ENCODE peak calls at places on chromosomes 6 and 20, in four cellular contexts. S is K562, X is upper lobe of left lung, J is HCT116. O is an unnamed sample.

GRCh38 chr6:34580707-34581560 is 24.8 kb upstream of the SPDEF start:
- ATAC-seq in J (no peak), X (no peak), S (no peak), O (no peak)

GRCh38 chr20:47795214-47795667 is 10.0 kb upstream of the SULF2 start:
- ATAC-seq in X (no peak), S (no peak), J (peak), O (peak)

GRCh38 chr6:91155129-91155528 is 568.3 kb upstream of the MAP3K7 start:
- ATAC-seq in S (no peak), X (no peak), J (no peak), O (no peak)

GRCh38 chr6:111841822-111842221 is 31.4 kb downstream of the FYN start:
- ATAC-seq in J (no peak), X (peak), S (no peak), O (no peak)

GRCh38 chr20:34931771-34932170 is 23.8 kb downstream of the GSS start:
- ATAC-seq in J (no peak), X (no peak), S (no peak), O (no peak)

GRCh38 chr20:2402271-2402980 is 21.7 kb downstream of the TGM6 start:
- ATAC-seq in J (peak), S (no peak), X (no peak), O (no peak)

GRCh38 chr20:1907586-1907985 is 12.4 kb downstream of the SIRPA start:
- ATAC-seq in X (no peak), S (no peak), J (no peak), O (no peak)

GRCh38 chr20:11697055-11697454 is 220.6 kb upstream of the BTBD3 start:
- ATAC-seq in S (no peak), X (no peak), J (no peak), O (no peak)

GRCh38 chr6:140773276-140773675 is 1359.4 kb upstream of the GJE1 start:
- ATAC-seq in X (no peak), S (no peak), J (no peak), O (no peak)

GRCh38 chr6:1871936-1872335 is 262.2 kb downstream of the FOXC1 start:
- ATAC-seq in J (no peak), X (peak), S (no peak), O (no peak)

GRCh38 chr6:149170564-149171452 is 146.7 kb upstream of the TAB2 start:
- ATAC-seq in S (peak), J (no peak), X (peak), O (peak)

GRCh38 chr6:40425192-40425919 is 161.8 kb downstream of the LRFN2 start:
- ATAC-seq in X (no peak), J (no peak), S (no peak), O (no peak)

GRCh38 chr20:6735913-6736845 is 31.3 kb upstream of the BMP2 start:
- ATAC-seq in X (no peak), S (no peak), J (no peak), O (no peak)

GRCh38 chr20:17732907-17733521 is 33.2 kb downstream of the BANF2 start:
- ATAC-seq in X (no peak), J (no peak), S (no peak), O (no peak)

GRCh38 chr6:143507358-143508145 is 4.0 kb downstream of the FUCA2 start:
- ATAC-seq in X (no peak), S (no peak), J (no peak), O (no peak)

GRCh38 chr6:124995645-124996325 is 33.5 kb downstream of the RNF217 start:
- ATAC-seq in S (no peak), J (no peak), X (no peak), O (no peak)

GRCh38 chr6:165599121-165599520 is 63.9 kb downstream of the PDE10A start:
- ATAC-seq in J (no peak), S (no peak), X (no peak), O (no peak)

GRCh38 chr6:150672792-150673191 is 73.1 kb downstream of the PLEKHG1 start:
- ATAC-seq in J (no peak), X (no peak), S (no peak), O (no peak)

GRCh38 chr20:16407251-16408067 is 165.8 kb downstream of the KIF16B start:
- ATAC-seq in J (no peak), X (no peak), S (no peak), O (no peak)

GRCh38 chr20:575230-575629 is 31.6 kb upstream of the CSNK2A1 start:
- ATAC-seq in S (no peak), J (no peak), X (no peak), O (no peak)

GRCh38 chr6:26185802-26186201 is 98.6 kb downstream of the HFE start:
- ATAC-seq in S (no peak), J (no peak), X (no peak), O (no peak)

GRCh38 chr6:43739642-43740091 is 30.3 kb upstream of the VEGFA start:
- ATAC-seq in X (no peak), J (peak), S (peak), O (no peak)

GRCh38 chr6:166106076-166106686 is 61.5 kb downstream of the TBXT start:
- ATAC-seq in J (peak), X (peak), S (peak), O (peak)

GRCh38 chr20:46548688-46549087 is 1.8 kb downstream of the OCSTAMP start:
- ATAC-seq in X (no peak), J (no peak), S (no peak), O (no peak)

GRCh38 chr20:16187956-16188616 is 385.2 kb downstream of the KIF16B start:
- ATAC-seq in J (no peak), S (no peak), X (peak), O (no peak)

GRCh38 chr6:21381336-21381963 is 212.1 kb upstream of the SOX4 start:
- ATAC-seq in X (no peak), J (no peak), S (no peak), O (no peak)

GRCh38 chr6:118864330-118865166 is 29.4 kb upstream of the ASF1A start:
- ATAC-seq in X (no peak), S (peak), J (no peak), O (no peak)

GRCh38 chr6:119540417-119540816 is 190.9 kb upstream of the MAN1A1 start:
- ATAC-seq in S (no peak), J (peak), X (peak), O (no peak)

GRCh38 chr6:111591370-111591900 is 14.2 kb downstream of the TRAF3IP2 start:
- ATAC-seq in X (peak), S (peak), J (peak), O (peak)

GRCh38 chr6:112235956-112236355 is 18.4 kb downstream of the LAMA4 start:
- ATAC-seq in X (no peak), J (no peak), S (no peak), O (no peak)

GRCh38 chr6:37288247-37288646 is 30.3 kb upstream of the TMEM217 start:
- ATAC-seq in X (no peak), S (no peak), J (no peak), O (no peak)

GRCh38 chr6:150485559-150486517 is 113.8 kb upstream of the PLEKHG1 start:
- ATAC-seq in S (no peak), X (no peak), J (no peak), O (no peak)

DNA sequence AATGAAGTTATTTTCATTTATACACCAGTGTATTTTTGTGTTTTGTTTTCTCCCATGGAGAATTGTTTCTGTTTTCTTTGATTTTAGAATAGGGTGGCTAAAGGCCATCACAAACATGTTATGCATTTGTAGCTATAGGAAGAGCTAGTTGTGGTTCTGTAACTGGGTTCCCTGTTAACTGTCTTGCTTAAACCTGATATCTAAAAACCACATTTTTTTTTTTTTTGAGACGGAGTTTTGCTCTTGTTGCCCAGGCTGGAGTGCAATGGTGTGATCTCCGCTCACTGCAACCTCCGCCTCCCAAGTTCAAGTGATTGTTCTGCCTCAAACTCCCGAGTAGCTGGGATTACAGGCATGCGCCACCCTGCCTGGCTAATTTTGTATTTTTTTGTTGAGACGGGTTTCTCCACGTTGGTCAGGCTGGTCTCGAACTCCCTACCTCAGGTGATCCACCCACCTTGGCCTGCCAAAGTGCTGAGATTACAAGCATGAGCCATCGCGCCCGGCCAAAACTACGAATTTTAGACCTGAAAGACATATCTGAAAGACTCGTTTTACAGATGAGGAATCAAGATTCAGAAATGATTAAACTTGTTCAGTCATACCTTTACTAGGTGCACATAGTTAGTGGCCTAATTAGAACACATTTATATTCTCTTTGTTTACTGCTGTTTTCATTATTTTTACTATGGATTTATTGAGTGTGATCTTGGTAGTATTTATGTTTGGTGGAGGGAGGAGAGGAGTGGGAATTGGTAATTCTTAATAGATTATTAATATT is 18.0 kb downstream of the SCAF8 start:
- ATAC-seq in J (no peak), S (no peak), X (no peak), O (no peak)
- TF ChIP-seq POLR2AphosphoS5 in J (no peak), S (no peak), X (no peak), O (no peak)

DNA sequence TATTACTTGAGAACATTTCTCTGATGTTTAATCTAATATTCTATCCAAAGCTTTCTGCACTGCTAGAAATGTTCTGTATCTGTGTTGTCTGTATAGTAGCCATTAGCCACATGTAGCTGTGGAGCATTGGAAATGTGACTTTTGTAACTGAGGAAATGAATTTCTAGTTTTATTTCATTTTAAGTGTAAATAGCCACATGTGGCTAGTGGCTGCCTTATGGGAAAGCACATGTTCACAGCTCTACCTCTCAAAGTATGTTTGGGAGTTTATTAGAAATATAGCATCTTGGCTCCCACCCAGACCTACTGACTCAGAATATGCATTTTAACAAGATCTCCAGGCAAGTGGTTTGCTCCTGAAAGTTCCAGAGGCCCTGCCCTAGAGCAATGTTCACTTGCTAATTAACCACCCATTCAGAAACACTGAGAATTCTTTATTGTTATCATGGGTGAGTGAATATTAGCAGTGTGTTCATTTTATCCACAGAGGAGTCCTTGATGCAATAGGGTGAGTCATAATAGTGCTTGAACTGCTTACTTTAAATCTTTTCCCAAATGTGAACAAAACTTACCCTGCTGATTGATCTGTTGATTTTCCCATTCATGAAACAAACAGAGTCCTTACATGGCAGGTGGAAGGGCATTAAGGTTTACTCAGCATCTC is 282.7 kb downstream of the PLCB1 start:
- ATAC-seq in J (no peak), X (peak), S (no peak), O (peak)
- TF ChIP-seq POLR2AphosphoS5 in J (no peak), X (no peak), S (no peak), O (no peak)

GRCh38 chr6:3421145-3421544 is 35.7 kb downstream of the SLC22A23 start:
- ATAC-seq in S (peak), X (no peak), J (no peak), O (no peak)

GRCh38 chr6:3415490-3415889 is 41.4 kb downstream of the SLC22A23 start:
- ATAC-seq in X (no peak), J (no peak), S (no peak), O (no peak)

GRCh38 chr6:3417473-3417872 is 39.4 kb downstream of the SLC22A23 start:
- ATAC-seq in X (no peak), J (no peak), S (no peak), O (no peak)

GRCh38 chr6:3419624-3420272 is 37.1 kb downstream of the SLC22A23 start:
- ATAC-seq in X (peak), J (no peak), S (no peak), O (no peak)

GRCh38 chr6:3418521-3419060 is 38.3 kb downstream of the SLC22A23 start:
- ATAC-seq in S (no peak), X (peak), J (peak), O (no peak)
- TF ChIP-seq POLR2AphosphoS5 in S (no peak), X (no peak), J (no peak), O (no peak)

DNA sequence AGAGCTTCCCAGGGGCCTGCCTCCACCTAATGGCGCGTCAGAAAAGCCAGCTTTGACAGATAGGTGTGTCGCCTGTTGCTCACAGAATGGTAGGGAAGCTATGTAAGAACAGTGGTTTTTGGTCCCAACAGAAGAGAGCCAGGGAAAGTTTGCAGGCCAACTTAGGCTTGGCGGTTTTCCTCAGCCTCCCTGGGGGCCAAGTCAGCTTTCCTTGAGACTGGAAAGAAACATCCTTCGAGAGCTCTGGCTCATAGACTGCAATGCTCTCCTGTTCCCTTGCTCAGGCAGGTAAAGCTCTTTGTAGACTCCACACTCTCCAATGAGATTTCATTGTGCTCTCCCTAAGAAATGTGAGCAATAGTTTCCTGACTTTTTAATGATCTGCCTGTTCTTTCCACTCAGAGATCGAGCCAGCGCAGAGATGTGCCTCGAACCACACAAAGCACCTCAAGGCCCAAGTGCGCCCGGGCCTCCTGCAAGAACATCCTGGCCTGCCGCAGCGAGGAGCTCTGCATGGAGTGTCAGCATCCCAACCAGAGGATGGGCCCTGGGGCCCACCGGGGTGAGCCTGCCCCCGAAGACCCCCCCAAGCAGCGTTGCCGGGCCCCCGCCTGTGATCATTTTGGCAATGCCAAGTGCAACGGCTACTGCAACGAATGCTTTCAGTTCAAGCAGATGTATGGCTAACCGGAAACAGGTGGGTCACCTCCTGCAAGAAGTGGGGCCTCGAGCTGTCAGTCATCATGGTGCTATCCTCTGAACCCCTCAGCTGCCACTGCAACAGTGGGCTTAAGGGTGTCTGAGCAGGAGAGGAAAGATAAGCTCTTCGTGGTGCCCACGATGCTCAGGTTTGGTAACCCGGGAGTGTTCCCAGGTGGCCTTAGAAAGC is 13.8 kb downstream of the TNFAIP3 start:
- ATAC-seq in S (no peak), J (no peak), X (no peak), O (no peak)
- TF ChIP-seq POLR2AphosphoS5 in S (no peak), J (no peak), X (no peak), O (no peak)

DNA sequence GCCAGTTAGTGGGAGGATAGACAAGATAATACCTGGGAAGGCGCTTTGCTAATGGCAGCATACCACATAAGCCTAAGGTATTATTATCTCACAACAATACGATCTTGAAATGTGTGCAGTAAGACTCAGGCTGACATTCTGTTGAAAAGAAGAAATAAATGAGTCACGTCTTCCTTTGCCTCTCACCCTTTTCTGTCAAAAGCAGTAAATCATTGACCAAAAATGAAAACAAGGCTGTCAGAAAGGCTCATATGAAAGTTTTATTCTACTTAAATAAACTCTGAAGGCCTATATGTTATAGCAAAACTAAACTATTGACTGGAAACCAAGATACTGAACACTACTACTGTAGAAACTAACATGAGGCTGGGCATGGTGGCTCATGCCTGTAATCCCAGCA is 43.1 kb upstream of the IL20RA start:
- ATAC-seq in S (no peak), J (no peak), X (no peak), O (no peak)
- TF ChIP-seq POLR2AphosphoS5 in S (no peak), J (no peak), X (no peak), O (no peak)

DNA sequence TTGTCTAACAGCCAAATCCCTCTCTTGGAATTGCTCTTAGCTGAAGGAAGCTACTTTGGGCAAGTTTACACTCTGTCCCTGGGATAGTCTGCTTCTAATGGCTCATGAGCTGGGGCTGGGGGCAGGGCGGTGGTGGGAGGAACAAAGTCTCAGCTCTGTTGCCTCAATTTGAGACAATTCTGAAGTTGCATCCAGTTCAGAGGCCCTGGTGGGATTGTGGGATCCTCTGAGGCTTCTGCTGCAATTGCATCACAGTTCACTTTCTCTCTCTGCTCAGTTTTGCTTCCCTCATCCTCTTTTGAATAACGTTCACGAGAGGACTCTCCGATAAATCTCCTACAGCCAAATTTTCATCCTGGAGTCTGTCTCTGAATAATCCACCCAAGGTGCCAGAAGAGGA is 440.6 kb upstream of the SLC35B3 start:
- ATAC-seq in S (no peak), X (no peak), J (no peak), O (peak)
- TF ChIP-seq POLR2AphosphoS5 in S (no peak), X (no peak), J (no peak), O (no peak)